ENCODE peak calls at places on chromosomes 1 and 21, in nine cellular contexts. One of them, this sample, is unnamed.

GRCh38 chr1:156707486-156708244 is 2.3 kb upstream of the CRABP2 start:
- DNase-seq in RWPE1: no peak
- DNase-seq in BE2C: no peak
- DNase-seq in epithelial cell of esophagus: no peak
- DNase-seq in PC-9: no peak
- DNase-seq in CD8-positive, alpha-beta T cell: no peak
- DNase-seq in AG09309: peak
- DNase-seq in IMR-90: peak
- DNase-seq in transverse colon: no peak
- DNase-seq in this sample: no peak

GRCh38 chr21:35521293-35521692 is 472.2 kb upstream of the RUNX1 start:
- DNase-seq in IMR-90: no peak
- DNase-seq in AG09309: no peak
- DNase-seq in PC-9: no peak
- DNase-seq in CD8-positive, alpha-beta T cell: no peak
- DNase-seq in BE2C: no peak
- DNase-seq in RWPE1: no peak
- DNase-seq in transverse colon: no peak
- DNase-seq in epithelial cell of esophagus: no peak
- DNase-seq in this sample: no peak

GRCh38 chr1:244460195-244460594 is 878 bp upstream of the CATSPERE start:
- DNase-seq in IMR-90: no peak
- DNase-seq in PC-9: no peak
- DNase-seq in epithelial cell of esophagus: peak
- DNase-seq in CD8-positive, alpha-beta T cell: no peak
- DNase-seq in transverse colon: no peak
- DNase-seq in RWPE1: no peak
- DNase-seq in AG09309: no peak
- DNase-seq in BE2C: peak
- DNase-seq in this sample: no peak

GRCh38 chr1:191582169-191582568 is 576.1 kb upstream of the RGS18 start:
- DNase-seq in epithelial cell of esophagus: no peak
- DNase-seq in BE2C: no peak
- DNase-seq in AG09309: no peak
- DNase-seq in IMR-90: no peak
- DNase-seq in RWPE1: no peak
- DNase-seq in CD8-positive, alpha-beta T cell: no peak
- DNase-seq in transverse colon: no peak
- DNase-seq in PC-9: no peak
- DNase-seq in this sample: no peak

GRCh38 chr1:205590777-205591513 is 40.9 kb downstream of the ELK4 start:
- DNase-seq in epithelial cell of esophagus: no peak
- DNase-seq in IMR-90: no peak
- DNase-seq in CD8-positive, alpha-beta T cell: no peak
- DNase-seq in BE2C: no peak
- DNase-seq in RWPE1: no peak
- DNase-seq in transverse colon: no peak
- DNase-seq in PC-9: no peak
- DNase-seq in AG09309: no peak
- DNase-seq in this sample: no peak

GRCh38 chr1:65198095-65198494 is 50.1 kb downstream of the AK4 start:
- DNase-seq in epithelial cell of esophagus: no peak
- DNase-seq in BE2C: no peak
- DNase-seq in AG09309: no peak
- DNase-seq in PC-9: no peak
- DNase-seq in CD8-positive, alpha-beta T cell: no peak
- DNase-seq in RWPE1: no peak
- DNase-seq in transverse colon: no peak
- DNase-seq in IMR-90: no peak
- DNase-seq in this sample: no peak

GRCh38 chr1:111836111-111836510 is 80.4 kb downstream of the DDX20 start:
- DNase-seq in IMR-90: no peak
- DNase-seq in CD8-positive, alpha-beta T cell: no peak
- DNase-seq in AG09309: no peak
- DNase-seq in epithelial cell of esophagus: no peak
- DNase-seq in PC-9: no peak
- DNase-seq in RWPE1: no peak
- DNase-seq in transverse colon: no peak
- DNase-seq in BE2C: no peak
- DNase-seq in this sample: no peak

GRCh38 chr21:43284700-43285099 is 115.9 kb downstream of the CRYAA start:
- DNase-seq in RWPE1: no peak
- DNase-seq in epithelial cell of esophagus: no peak
- DNase-seq in PC-9: no peak
- DNase-seq in transverse colon: no peak
- DNase-seq in IMR-90: no peak
- DNase-seq in CD8-positive, alpha-beta T cell: no peak
- DNase-seq in AG09309: no peak
- DNase-seq in BE2C: peak
- DNase-seq in this sample: no peak

GRCh38 chr1:22275626-22276395 is 132.9 kb upstream of the WNT4 start:
- DNase-seq in PC-9: peak
- DNase-seq in transverse colon: peak
- DNase-seq in RWPE1: peak
- DNase-seq in AG09309: no peak
- DNase-seq in CD8-positive, alpha-beta T cell: peak
- DNase-seq in epithelial cell of esophagus: peak
- DNase-seq in BE2C: peak
- DNase-seq in IMR-90: peak
- DNase-seq in this sample: no peak

GRCh38 chr1:66725885-66726665 is 26.2 kb upstream of the DYNLT5 start:
- DNase-seq in PC-9: peak
- DNase-seq in IMR-90: peak
- DNase-seq in RWPE1: peak
- DNase-seq in transverse colon: peak
- DNase-seq in epithelial cell of esophagus: peak
- DNase-seq in BE2C: peak
- DNase-seq in AG09309: peak
- DNase-seq in CD8-positive, alpha-beta T cell: peak
- DNase-seq in this sample: peak

GRCh38 chr1:204065174-204065985 is 7.5 kb upstream of the SOX13 start:
- DNase-seq in IMR-90: peak
- DNase-seq in transverse colon: peak
- DNase-seq in PC-9: no peak
- DNase-seq in epithelial cell of esophagus: no peak
- DNase-seq in BE2C: no peak
- DNase-seq in AG09309: no peak
- DNase-seq in CD8-positive, alpha-beta T cell: no peak
- DNase-seq in RWPE1: peak
- DNase-seq in this sample: no peak

GRCh38 chr21:44780140-44780508 is 21.5 kb downstream of the UBE2G2 start:
- DNase-seq in CD8-positive, alpha-beta T cell: no peak
- DNase-seq in epithelial cell of esophagus: no peak
- DNase-seq in AG09309: no peak
- DNase-seq in transverse colon: no peak
- DNase-seq in PC-9: no peak
- DNase-seq in IMR-90: no peak
- DNase-seq in RWPE1: no peak
- DNase-seq in BE2C: no peak
- DNase-seq in this sample: no peak

GRCh38 chr1:29682171-29682917 is 446.0 kb downstream of the PTPRU start:
- DNase-seq in transverse colon: no peak
- DNase-seq in CD8-positive, alpha-beta T cell: no peak
- DNase-seq in IMR-90: no peak
- DNase-seq in PC-9: no peak
- DNase-seq in RWPE1: no peak
- DNase-seq in BE2C: no peak
- DNase-seq in AG09309: no peak
- DNase-seq in epithelial cell of esophagus: no peak
- DNase-seq in this sample: no peak
- TF ChIP-seq CTCF in transverse colon: no peak
- TF ChIP-seq CTCF in CD8-positive, alpha-beta T cell: no peak
- TF ChIP-seq CTCF in IMR-90: no peak
- TF ChIP-seq CTCF in PC-9: no peak
- TF ChIP-seq CTCF in RWPE1: no peak
- TF ChIP-seq CTCF in BE2C: no peak
- TF ChIP-seq CTCF in AG09309: no peak
- TF ChIP-seq CTCF in epithelial cell of esophagus: no peak
- TF ChIP-seq CTCF in this sample: no peak

GRCh38 chr21:14758849-14759248 is 212.7 kb upstream of the SAMSN1 start:
- DNase-seq in RWPE1: no peak
- DNase-seq in BE2C: no peak
- DNase-seq in CD8-positive, alpha-beta T cell: no peak
- DNase-seq in AG09309: no peak
- DNase-seq in IMR-90: no peak
- DNase-seq in epithelial cell of esophagus: no peak
- DNase-seq in transverse colon: no peak
- DNase-seq in PC-9: no peak
- DNase-seq in this sample: no peak
- TF ChIP-seq CTCF in RWPE1: no peak
- TF ChIP-seq CTCF in BE2C: no peak
- TF ChIP-seq CTCF in CD8-positive, alpha-beta T cell: no peak
- TF ChIP-seq CTCF in AG09309: no peak
- TF ChIP-seq CTCF in IMR-90: no peak
- TF ChIP-seq CTCF in epithelial cell of esophagus: no peak
- TF ChIP-seq CTCF in transverse colon: no peak
- TF ChIP-seq CTCF in PC-9: no peak
- TF ChIP-seq CTCF in this sample: no peak

GRCh38 chr1:180232521-180233043 is 2.5 kb downstream of the LHX4 start:
- DNase-seq in IMR-90: no peak
- DNase-seq in PC-9: no peak
- DNase-seq in AG09309: no peak
- DNase-seq in CD8-positive, alpha-beta T cell: no peak
- DNase-seq in transverse colon: no peak
- DNase-seq in BE2C: no peak
- DNase-seq in RWPE1: no peak
- DNase-seq in epithelial cell of esophagus: no peak
- DNase-seq in this sample: no peak

GRCh38 chr1:180230791-180231505 is 884 bp downstream of the LHX4 start:
- DNase-seq in RWPE1: peak
- DNase-seq in CD8-positive, alpha-beta T cell: no peak
- DNase-seq in AG09309: no peak
- DNase-seq in epithelial cell of esophagus: peak
- DNase-seq in BE2C: no peak
- DNase-seq in PC-9: peak
- DNase-seq in transverse colon: no peak
- DNase-seq in IMR-90: peak
- DNase-seq in this sample: peak

GRCh38 chr1:180233191-180234011 is 3.3 kb downstream of the LHX4 start:
- DNase-seq in AG09309: no peak
- DNase-seq in RWPE1: no peak
- DNase-seq in PC-9: no peak
- DNase-seq in transverse colon: no peak
- DNase-seq in CD8-positive, alpha-beta T cell: no peak
- DNase-seq in IMR-90: no peak
- DNase-seq in BE2C: no peak
- DNase-seq in epithelial cell of esophagus: no peak
- DNase-seq in this sample: no peak

GRCh38 chr1:180230416-180230790 is 339 bp downstream of the LHX4 start:
- DNase-seq in epithelial cell of esophagus: no peak
- DNase-seq in CD8-positive, alpha-beta T cell: no peak
- DNase-seq in BE2C: no peak
- DNase-seq in RWPE1: no peak
- DNase-seq in IMR-90: no peak
- DNase-seq in PC-9: no peak
- DNase-seq in transverse colon: no peak
- DNase-seq in AG09309: no peak
- DNase-seq in this sample: no peak

DNA sequence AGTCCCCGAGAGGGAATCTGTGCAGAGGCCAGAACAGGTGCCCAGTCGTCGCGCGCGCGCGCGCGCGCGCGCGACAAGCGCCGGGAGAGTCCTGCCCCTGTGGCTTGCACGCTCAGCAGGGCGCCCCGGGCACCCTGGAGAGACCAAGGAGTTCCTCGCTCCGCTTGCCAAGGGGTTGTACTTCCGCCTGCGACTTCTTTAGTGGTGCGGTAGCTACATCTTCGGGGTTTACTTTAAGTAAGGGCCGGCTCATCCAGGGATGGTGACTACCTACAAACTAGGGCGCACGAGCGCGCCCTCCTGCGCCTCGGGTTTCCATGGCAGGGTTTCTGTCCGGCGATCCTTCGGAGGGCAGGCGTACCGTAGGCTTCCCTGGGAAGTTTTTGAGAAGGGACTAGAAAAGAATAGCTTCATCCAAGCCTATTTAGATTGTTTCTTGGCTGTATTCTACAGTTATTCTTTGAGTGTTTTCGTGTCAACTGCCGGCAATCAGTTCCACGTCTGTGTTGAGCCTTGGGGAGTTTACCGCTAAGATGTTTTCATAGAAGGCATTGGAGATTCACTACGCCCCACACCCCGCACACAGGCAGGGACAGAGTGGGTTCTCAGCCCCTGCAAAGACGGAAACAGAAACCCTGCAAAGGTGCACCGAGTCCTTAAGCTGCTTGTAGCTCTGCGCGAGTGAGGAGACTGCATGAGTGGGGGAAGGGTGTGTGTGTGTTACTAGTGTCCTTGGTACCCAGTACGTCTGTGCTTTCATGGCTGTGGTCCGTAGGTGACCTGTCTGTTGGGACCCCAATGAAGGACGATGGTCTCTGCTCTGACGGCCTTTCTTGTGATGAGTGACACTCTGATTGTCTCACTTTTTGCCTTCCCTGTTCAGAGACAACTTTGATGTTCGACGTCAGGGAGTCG is 1.7 kb downstream of the LHX4 start:
- DNase-seq in RWPE1: no peak
- DNase-seq in epithelial cell of esophagus: peak
- DNase-seq in IMR-90: peak
- DNase-seq in transverse colon: no peak
- DNase-seq in CD8-positive, alpha-beta T cell: no peak
- DNase-seq in BE2C: no peak
- DNase-seq in AG09309: no peak
- DNase-seq in PC-9: peak
- DNase-seq in this sample: no peak
- TF ChIP-seq CTCF in RWPE1: no peak
- TF ChIP-seq CTCF in epithelial cell of esophagus: no peak
- TF ChIP-seq CTCF in IMR-90: no peak
- TF ChIP-seq CTCF in transverse colon: no peak
- TF ChIP-seq CTCF in CD8-positive, alpha-beta T cell: no peak
- TF ChIP-seq CTCF in BE2C: no peak
- TF ChIP-seq CTCF in AG09309: no peak
- TF ChIP-seq CTCF in PC-9: peak
- TF ChIP-seq CTCF in this sample: peak

GRCh38 chr1:119318466-119319309 is 49.9 kb upstream of the HAO2 start:
- DNase-seq in CD8-positive, alpha-beta T cell: no peak
- DNase-seq in epithelial cell of esophagus: peak
- DNase-seq in RWPE1: no peak
- DNase-seq in transverse colon: no peak
- DNase-seq in PC-9: no peak
- DNase-seq in BE2C: no peak
- DNase-seq in AG09309: no peak
- DNase-seq in IMR-90: no peak
- DNase-seq in this sample: no peak

GRCh38 chr1:119320100-119320499 is 48.5 kb upstream of the HAO2 start:
- DNase-seq in AG09309: no peak
- DNase-seq in PC-9: no peak
- DNase-seq in IMR-90: no peak
- DNase-seq in CD8-positive, alpha-beta T cell: no peak
- DNase-seq in transverse colon: no peak
- DNase-seq in BE2C: no peak
- DNase-seq in epithelial cell of esophagus: no peak
- DNase-seq in RWPE1: no peak
- DNase-seq in this sample: no peak

GRCh38 chr1:119321661-119322419 is 46.7 kb upstream of the HAO2 start:
- DNase-seq in RWPE1: no peak
- DNase-seq in PC-9: no peak
- DNase-seq in epithelial cell of esophagus: no peak
- DNase-seq in CD8-positive, alpha-beta T cell: no peak
- DNase-seq in IMR-90: no peak
- DNase-seq in BE2C: no peak
- DNase-seq in AG09309: no peak
- DNase-seq in transverse colon: no peak
- DNase-seq in this sample: no peak

GRCh38 chr1:119314001-119314796 is 54.4 kb upstream of the HAO2 start:
- DNase-seq in AG09309: no peak
- DNase-seq in CD8-positive, alpha-beta T cell: no peak
- DNase-seq in PC-9: no peak
- DNase-seq in IMR-90: no peak
- DNase-seq in RWPE1: no peak
- DNase-seq in epithelial cell of esophagus: peak
- DNase-seq in BE2C: no peak
- DNase-seq in transverse colon: no peak
- DNase-seq in this sample: no peak

GRCh38 chr1:119316870-119317416 is 51.6 kb upstream of the HAO2 start:
- DNase-seq in transverse colon: no peak
- DNase-seq in CD8-positive, alpha-beta T cell: no peak
- DNase-seq in AG09309: no peak
- DNase-seq in IMR-90: no peak
- DNase-seq in BE2C: peak
- DNase-seq in epithelial cell of esophagus: no peak
- DNase-seq in PC-9: no peak
- DNase-seq in RWPE1: no peak
- DNase-seq in this sample: no peak
- TF ChIP-seq CTCF in transverse colon: no peak
- TF ChIP-seq CTCF in CD8-positive, alpha-beta T cell: no peak
- TF ChIP-seq CTCF in AG09309: peak
- TF ChIP-seq CTCF in IMR-90: no peak
- TF ChIP-seq CTCF in BE2C: peak
- TF ChIP-seq CTCF in epithelial cell of esophagus: no peak
- TF ChIP-seq CTCF in PC-9: no peak
- TF ChIP-seq CTCF in RWPE1: no peak
- TF ChIP-seq CTCF in this sample: peak